ENCODE peak calls at places on chromosomes 3 and 15, in six cellular contexts. L, D, U, K, N and V are unnamed samples.

GRCh38 chr3:172616061-172616461 is 92.8 kb upstream of the TNFSF10 start:
- DNase-seq in L (no peak), D (no peak), U (no peak), K (no peak), N (no peak), V (no peak)

GRCh38 chr15:50137330-50137761 is 18.3 kb upstream of the ATP8B4 start:
- DNase-seq in L (no peak), D (no peak), U (peak), K (no peak), N (peak), V (no peak)

GRCh38 chr3:46146548-46146947 is 61.6 kb downstream of the CCR1 start:
- DNase-seq in L (no peak), D (no peak), U (no peak), K (no peak), N (no peak), V (no peak)

GRCh38 chr3:128629936-128630335 is 20.7 kb downstream of the RPN1 start:
- DNase-seq in L (no peak), D (no peak), U (no peak), K (no peak), N (no peak), V (no peak)

GRCh38 chr15:56272474-56272873 is 28.8 kb upstream of the RFX7 start:
- DNase-seq in L (no peak), D (no peak), U (no peak), K (no peak), N (no peak), V (no peak)

GRCh38 chr3:10548997-10549396 is 43.6 kb upstream of the ATP2B2 start:
- DNase-seq in L (no peak), D (no peak), U (peak), K (no peak), N (no peak), V (peak)

GRCh38 chr3:66597316-66597863 is 96.6 kb upstream of the LRIG1 start:
- DNase-seq in L (no peak), D (no peak), U (no peak), K (no peak), N (no peak), V (no peak)

GRCh38 chr3:23992051-23992628 is 47.1 kb downstream of the NR1D2 start:
- DNase-seq in L (no peak), D (no peak), U (peak), K (no peak), N (no peak), V (no peak)

GRCh38 chr15:91520848-91521247 is 332.7 kb upstream of the SLCO3A1 start:
- DNase-seq in L (no peak), D (no peak), U (no peak), K (no peak), N (no peak), V (no peak)

GRCh38 chr15:93202405-93202804 is 113.4 kb upstream of the RGMA start:
- DNase-seq in L (no peak), D (no peak), U (no peak), K (no peak), N (no peak), V (no peak)

GRCh38 chr3:29463306-29463705 is 182.4 kb downstream of the RBMS3 start:
- DNase-seq in L (no peak), D (no peak), U (peak), K (no peak), N (no peak), V (no peak)

GRCh38 chr3:99419111-99419510 is 219.3 kb upstream of the COL8A1 start:
- DNase-seq in L (no peak), D (no peak), U (no peak), K (no peak), N (no peak), V (no peak)

GRCh38 chr3:10373686-10374261 is 52.9 kb upstream of the SEC13 start:
- DNase-seq in L (no peak), D (no peak), U (peak), K (no peak), N (no peak), V (no peak)

GRCh38 chr15:98139337-98139736 is 178.8 kb downstream of the ARRDC4 start:
- DNase-seq in L (no peak), D (no peak), U (no peak), K (no peak), N (no peak), V (no peak)

GRCh38 chr3:126270145-126270811 is 86.9 kb downstream of the KLF15 start:
- DNase-seq in L (peak), D (peak), U (peak), K (no peak), N (no peak), V (no peak)

GRCh38 chr15:60477991-60478632 is 830 bp downstream of the ICE2 start:
- DNase-seq in L (no peak), D (no peak), U (peak), K (peak), N (no peak), V (no peak)

GRCh38 chr3:60803156-60803555 is 448.1 kb downstream of the FHIT start:
- DNase-seq in L (no peak), D (no peak), U (no peak), K (no peak), N (no peak), V (no peak)

GRCh38 chr3:108420926-108421325 is 89.5 kb downstream of the MYH15 start:
- DNase-seq in L (no peak), D (no peak), U (peak), K (no peak), N (no peak), V (no peak)

GRCh38 chr3:152496716-152497115 is 228.0 kb downstream of the MBNL1 start:
- DNase-seq in L (no peak), D (no peak), U (no peak), K (no peak), N (no peak), V (no peak)

GRCh38 chr3:124653788-124654469 is 76.3 kb upstream of the UMPS start:
- DNase-seq in L (no peak), D (no peak), U (no peak), K (no peak), N (no peak), V (no peak)

GRCh38 chr3:7292362-7292761 is 431.4 kb downstream of the GRM7 start:
- DNase-seq in L (no peak), D (no peak), U (no peak), K (no peak), N (no peak), V (no peak)

GRCh38 chr3:124174910-124175874 is 183.3 kb upstream of the ROPN1 start:
- DNase-seq in L (no peak), D (no peak), U (no peak), K (no peak), N (no peak), V (no peak)

GRCh38 chr3:41673643-41674042 is 288.3 kb downstream of the ULK4 start:
- DNase-seq in L (no peak), D (no peak), U (no peak), K (no peak), N (no peak), V (no peak)

GRCh38 chr3:148794357-148794756 is 33.3 kb upstream of the CPB1 start:
- DNase-seq in L (no peak), D (no peak), U (no peak), K (no peak), N (no peak), V (no peak)

GRCh38 chr15:44796508-44796907 is 60.2 kb downstream of the TRIM69 start:
- DNase-seq in L (no peak), D (no peak), U (no peak), K (no peak), N (no peak), V (no peak)

GRCh38 chr3:10421996-10422395 is 83.4 kb downstream of the ATP2B2 start:
- DNase-seq in L (no peak), D (no peak), U (no peak), K (no peak), N (no peak), V (no peak)

GRCh38 chr3:155605571-155605970 is 139.3 kb downstream of the PLCH1 start:
- DNase-seq in L (no peak), D (no peak), U (no peak), K (no peak), N (peak), V (no peak)

GRCh38 chr3:3023106-3023505 is 87.1 kb downstream of the IL5RA start:
- DNase-seq in L (no peak), D (no peak), U (no peak), K (no peak), N (no peak), V (no peak)

GRCh38 chr3:19148768-19149091 is 420 bp downstream of the KCNH8 start:
- DNase-seq in L (no peak), D (no peak), U (no peak), K (no peak), N (no peak), V (no peak)

GRCh38 chr3:184751204-184751809 is 39.4 kb upstream of the MAGEF1 start:
- DNase-seq in L (no peak), D (no peak), U (no peak), K (no peak), N (no peak), V (no peak)

GRCh38 chr3:100717063-100717462 is 7.8 kb downstream of the TFG start:
- DNase-seq in L (no peak), D (no peak), U (no peak), K (no peak), N (no peak), V (no peak)

GRCh38 chr3:51955175-51955892 is at the start of gene GPR62:
- DNase-seq in L (no peak), D (no peak), U (no peak), K (no peak), N (no peak), V (no peak)

GRCh38 chr3:98855811-98856400 is 45.6 kb downstream of the DCBLD2 start:
- DNase-seq in L (no peak), D (no peak), U (peak), K (no peak), N (no peak), V (no peak)

GRCh38 chr3:111919370-111920065 is 59.3 kb upstream of the ABHD10 start:
- DNase-seq in L (no peak), D (no peak), U (no peak), K (peak), N (no peak), V (no peak)

GRCh38 chr15:61227269-61228024 is 1.7 kb downstream of the RORA start:
- DNase-seq in L (peak), D (no peak), U (peak), K (peak), N (no peak), V (no peak)

GRCh38 chr15:68277131-68277604 is 377 bp upstream of the FEM1B start:
- DNase-seq in L (no peak), D (no peak), U (peak), K (peak), N (no peak), V (no peak)

GRCh38 chr15:74245342-74245931 is 9.3 kb downstream of the CCDC33 start:
- DNase-seq in L (no peak), D (no peak), U (no peak), K (peak), N (no peak), V (no peak)

GRCh38 chr15:71883447-71883846 is 73.1 kb downstream of the NR2E3 start:
- DNase-seq in L (no peak), D (no peak), U (no peak), K (no peak), N (no peak), V (no peak)

GRCh38 chr3:144259267-144259666 is 287.6 kb downstream of the DIPK2A start:
- DNase-seq in L (no peak), D (no peak), U (no peak), K (no peak), N (no peak), V (no peak)

GRCh38 chr15:31116423-31117030 is 15.0 kb upstream of the TRPM1 start:
- DNase-seq in L (no peak), D (no peak), U (no peak), K (no peak), N (no peak), V (no peak)
- H3K4me3 ChIP-seq in L (no peak), D (no peak), U (no peak), K (no peak), N (no peak), V (no peak)

GRCh38 chr3:189630667-189631372 is 369 bp upstream of the TP63 start:
- DNase-seq in L (no peak), D (no peak), U (no peak), K (no peak), N (peak), V (no peak)
- H3K4me3 ChIP-seq in L (peak), D (peak), U (no peak), K (no peak), N (peak), V (no peak)

DNA sequence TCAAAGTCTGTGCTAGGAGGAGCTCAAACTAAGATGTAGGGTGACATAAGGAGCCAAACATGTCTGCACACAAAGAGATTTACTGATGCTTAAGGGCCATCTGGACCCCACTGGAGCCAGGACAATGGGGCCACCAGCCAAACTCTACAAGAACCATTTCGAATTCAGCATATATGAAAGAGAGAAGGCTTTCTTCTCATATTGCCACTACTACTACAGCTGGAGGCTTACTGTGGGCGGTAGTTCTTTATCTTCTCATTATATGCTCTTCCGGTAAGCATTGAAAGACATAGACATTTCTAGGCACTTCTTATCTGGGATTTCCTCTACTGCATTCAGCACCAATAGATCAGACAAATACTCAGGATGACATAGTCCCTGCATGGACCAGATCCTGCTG is 404.4 kb upstream of the PROK2 start:
- DNase-seq in L (no peak), D (no peak), U (no peak), K (no peak), N (no peak), V (no peak)
- H3K4me3 ChIP-seq in L (no peak), D (no peak), U (no peak), K (no peak), N (no peak), V (no peak)

GRCh38 chr15:89067751-89068150 is 20.5 kb upstream of the ABHD2 start:
- DNase-seq in L (no peak), D (no peak), U (no peak), K (no peak), N (no peak), V (no peak)
- H3K4me3 ChIP-seq in L (no peak), D (no peak), U (no peak), K (no peak), N (no peak), V (no peak)

GRCh38 chr3:117443014-117443413 is 733.4 kb downstream of the TUSC7 start:
- DNase-seq in L (no peak), D (no peak), U (peak), K (no peak), N (no peak), V (no peak)
- H3K4me3 ChIP-seq in L (no peak), D (no peak), U (no peak), K (no peak), N (no peak), V (no peak)

GRCh38 chr15:40844543-40844981 is 714 bp downstream of the SPINT1 start:
- DNase-seq in L (no peak), D (peak), U (peak), K (no peak), N (no peak), V (no peak)

GRCh38 chr15:40841741-40842140 is 2.1 kb upstream of the SPINT1 start:
- DNase-seq in L (no peak), D (no peak), U (no peak), K (no peak), N (no peak), V (no peak)

GRCh38 chr15:40845036-40845435 is 1.2 kb downstream of the SPINT1 start:
- DNase-seq in L (no peak), D (no peak), U (peak), K (no peak), N (no peak), V (no peak)

GRCh38 chr15:40843885-40844542 is at the start of gene SPINT1:
- DNase-seq in L (no peak), D (no peak), U (peak), K (peak), N (no peak), V (no peak)

GRCh38 chr15:40843183-40843884 is 514 bp upstream of the SPINT1 start:
- DNase-seq in L (no peak), D (no peak), U (no peak), K (no peak), N (no peak), V (no peak)
- H3K4me3 ChIP-seq in L (peak), D (peak), U (peak), K (peak), N (peak), V (peak)

DNA sequence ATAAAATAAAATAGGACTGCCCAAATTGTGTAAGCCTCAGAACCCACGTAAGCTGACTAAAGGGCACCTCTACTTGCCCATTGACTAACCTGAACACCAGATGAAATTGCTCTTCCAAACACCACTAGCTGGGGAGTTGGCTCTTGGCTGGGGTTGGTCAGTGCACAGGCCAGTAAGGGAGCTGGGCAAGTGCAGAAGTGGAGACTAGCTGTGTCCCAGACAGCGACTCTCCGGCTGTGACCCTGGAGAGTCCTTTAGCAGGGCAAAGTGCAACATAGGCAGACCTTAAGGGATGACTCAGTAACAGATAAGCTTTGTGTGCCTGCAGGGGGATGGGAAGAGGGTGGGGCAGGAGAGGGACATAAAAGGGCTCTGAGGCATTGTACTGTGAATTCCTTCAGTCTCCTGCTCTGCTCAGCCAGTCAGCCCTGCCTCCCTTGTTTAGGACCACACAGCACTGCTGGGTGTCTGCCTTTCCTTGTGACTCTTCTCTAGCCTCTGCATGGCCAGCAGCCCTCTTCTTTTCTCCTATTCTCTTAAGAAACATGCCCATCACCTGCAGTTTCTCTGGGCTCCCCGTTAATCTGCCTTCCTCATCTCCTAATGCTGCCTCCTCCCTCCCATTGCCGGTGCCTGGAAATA is 13.2 kb downstream of the NR1I2 start:
- DNase-seq in L (no peak), D (no peak), U (peak), K (peak), N (no peak), V (peak)
- H3K4me3 ChIP-seq in L (no peak), D (no peak), U (no peak), K (no peak), N (no peak), V (no peak)